ENCODE peak calls at places on chromosome 12, in five cellular contexts. U is left colon; R is LoVo; X is activated naive CD4-positive, alpha-beta T cell treated with anti-CD3 and anti-CD28 coated beads, Interleukin-2, amount 50 U/mL, for 72 hours; N is colonic mucosa. L is an unnamed sample.

GRCh38 chr12:115132145-115132544 is 448.2 kb upstream of the TBX3 start:
- DNase-seq in U (no peak), R (no peak), X (no peak), N (no peak), L (peak; percentile 88)

GRCh38 chr12:112969547-112970306 is 8.6 kb upstream of the OAS2 start:
- DNase-seq in U (no peak), R (no peak), X (no peak), N (no peak), L (no peak)

GRCh38 chr12:218728-219590 is 5.0 kb upstream of the SLC6A12 start:
- DNase-seq in U (no peak), R (no peak), X (no peak), N (no peak), L (no peak)

GRCh38 chr12:92295523-92295922 is 149.9 kb upstream of the BTG1 start:
- DNase-seq in U (no peak), R (no peak), X (no peak), N (no peak), L (no peak)

GRCh38 chr12:131642101-131642540 is 68.8 kb upstream of the SFSWAP start:
- DNase-seq in U (no peak), R (no peak), X (no peak), N (no peak), L (no peak)

GRCh38 chr12:62600038-62600437 is 133.4 kb downstream of the MON2 start:
- DNase-seq in U (no peak), R (no peak), X (no peak), N (no peak), L (peak; percentile 35)

GRCh38 chr12:123097521-123098084 is 53.3 kb downstream of the PITPNM2 start:
- DNase-seq in U (peak; percentile 42), R (no peak), X (no peak), N (peak; percentile 45), L (no peak)

GRCh38 chr12:80778005-80778541 is 61.4 kb downstream of the MYF5 start:
- DNase-seq in U (no peak), R (peak; percentile 90), X (peak; percentile 57), N (peak; percentile 47), L (peak; percentile 52)

GRCh38 chr12:116426391-116427136 is 132.6 kb upstream of the MAP1LC3B2 start:
- DNase-seq in U (no peak), R (peak; percentile 47), X (no peak), N (no peak), L (peak; percentile 99)

GRCh38 chr12:1272132-1272531 is 281.1 kb downstream of the ERC1 start:
- DNase-seq in U (no peak), R (no peak), X (no peak), N (no peak), L (no peak)

GRCh38 chr12:92188517-92189188 is 43.0 kb upstream of the BTG1 start:
- DNase-seq in U (no peak), R (no peak), X (no peak), N (no peak), L (no peak)

GRCh38 chr12:117361312-117361670 is at the start of gene NOS1:
- DNase-seq in U (no peak), R (no peak), X (no peak), N (no peak), L (no peak)

GRCh38 chr12:107134558-107134957 is 41.2 kb upstream of the CRY1 start:
- DNase-seq in U (no peak), R (no peak), X (peak; percentile 46), N (no peak), L (peak; percentile 54)

GRCh38 chr12:49503674-49504180 is 35.1 kb upstream of the KCNH3 start:
- DNase-seq in U (peak; percentile 47), R (no peak), X (no peak), N (peak; percentile 53), L (peak; percentile 95)

GRCh38 chr12:98758331-98758730 is 113.2 kb downstream of the APAF1 start:
- DNase-seq in U (no peak), R (no peak), X (no peak), N (no peak), L (no peak)

GRCh38 chr12:57126561-57126960 is 1.7 kb upstream of the LRP1 start:
- DNase-seq in U (no peak), R (no peak), X (no peak), N (peak; percentile 36), L (no peak)

GRCh38 chr12:122967151-122967550 is 888 bp upstream of the ABCB9 start:
- DNase-seq in U (no peak), R (no peak), X (no peak), N (peak; percentile 22), L (no peak)

GRCh38 chr12:6953417-6954315 is 2.5 kb downstream of the PTPN6 start:
- DNase-seq in U (peak; percentile 76), R (no peak), X (peak; percentile 67), N (peak; percentile 72), L (no peak)

GRCh38 chr12:11837318-11837934 is 188.0 kb downstream of the ETV6 start:
- DNase-seq in U (no peak), R (no peak), X (no peak), N (no peak), L (no peak)

L was measured in PC-3.